ENCODE peak calls at places on chromosomes 1 and 21, in five cellular contexts. O, U, V, B and Y are unnamed samples.

GRCh38 chr1:41241748-41242644 is at the start of gene SCMH1:
- DNase-seq in U (peak; percentile 54), O (no peak), B (peak; percentile 70), V (no peak), Y (peak; percentile 57)

GRCh38 chr1:50620680-50621329 is 197.6 kb upstream of the DMRTA2 start:
- DNase-seq in B (no peak), U (no peak), V (peak; percentile 15), O (no peak), Y (peak; percentile 64)

GRCh38 chr21:44267655-44268142 is 6.0 kb upstream of the DNMT3L start:
- DNase-seq in B (peak; percentile 55), V (peak; percentile 18), U (no peak), O (no peak), Y (no peak)

GRCh38 chr21:41141031-41141457 is 26.9 kb upstream of the BACE2 start:
- DNase-seq in V (no peak), O (no peak), B (no peak), U (no peak), Y (no peak)

GRCh38 chr1:76110662-76111061 is 36.1 kb downstream of the ST6GALNAC3 start:
- DNase-seq in U (no peak), V (no peak), O (no peak), B (no peak), Y (no peak)

GRCh38 chr1:15598436-15598835 is 13.6 kb upstream of the AGMAT start:
- DNase-seq in V (no peak), O (no peak), B (no peak), U (no peak), Y (no peak)

GRCh38 chr1:189628857-189629256 is 848.8 kb downstream of the BRINP3 start:
- DNase-seq in O (no peak), B (no peak), V (no peak), U (no peak), Y (no peak)

GRCh38 chr1:145892486-145893087 is 6.9 kb upstream of the ANKRD35 start:
- DNase-seq in B (no peak), O (no peak), V (no peak), U (no peak), Y (peak; percentile 79)

GRCh38 chr1:162141273-162142023 is 72.0 kb downstream of the NOS1AP start:
- DNase-seq in U (no peak), V (no peak), B (no peak), O (peak; percentile 72), Y (no peak)

GRCh38 chr1:107821340-107821739 is 143.6 kb downstream of the VAV3 start:
- DNase-seq in U (peak; percentile 7), B (no peak), O (no peak), V (no peak), Y (no peak)

GRCh38 chr1:25774921-25775774 is 24.8 kb upstream of the SELENON start:
- DNase-seq in U (peak; percentile 55), B (no peak), V (no peak), O (no peak), Y (no peak)

GRCh38 chr1:225554216-225554812 is 98.6 kb downstream of the ENAH start:
- DNase-seq in V (peak; percentile 38), B (no peak), U (no peak), O (no peak), Y (no peak)

GRCh38 chr1:201335174-201335870 is 42.2 kb downstream of the TNNT2 start:
- DNase-seq in V (no peak), O (no peak), U (no peak), B (no peak), Y (no peak)

GRCh38 chr1:1081311-1082238 is 7.5 kb upstream of the RNF223 start:
- DNase-seq in O (no peak), B (peak; percentile 27), U (no peak), V (no peak), Y (peak; percentile 21)

GRCh38 chr1:46757956-46758304 is 39.0 kb upstream of the EFCAB14 start:
- DNase-seq in O (no peak), B (no peak), U (no peak), V (no peak), Y (no peak)

GRCh38 chr1:169696273-169697100 is 14.9 kb downstream of the SELL start:
- DNase-seq in V (peak; percentile 61), U (no peak), O (no peak), B (no peak), Y (no peak)

GRCh38 chr1:114979278-114979891 is 50.2 kb upstream of the TSHB start:
- DNase-seq in V (peak; percentile 49), B (peak; percentile 30), O (no peak), U (peak; percentile 52), Y (peak; percentile 70)

GRCh38 chr1:99469641-99470040 is 176.3 kb upstream of the PALMD start:
- DNase-seq in V (no peak), O (no peak), B (no peak), U (no peak), Y (no peak)